ENCODE peak calls at places on chromosomes 11 and 22, in nine cellular contexts. M is Calu3; L is stimulated activated CD8-positive, alpha-beta memory T cell treated with anti-CD3 and anti-CD28 coated beads, Interleukin-2, amount 100 ng/mL, for 1 hour; U is HTR-8/SVneo; Z is ovary; H is WTC11; E is COR-L47; C is heart right ventricle; P is AG04450. W is an unnamed sample.
A peak's percentile ranks its signal among the peaks of the same experiment; 100 is the strongest.

GRCh38 chr11:123851110-123851509 is 34.4 kb downstream of the TMEM225 start:
- DNase-seq in E (no peak), L (no peak), P (no peak), H (no peak), C (no peak), U (no peak), Z (no peak), M (no peak), W (no peak)

GRCh38 chr11:33606762-33607161 is 93.9 kb downstream of the C11orf91 start:
- DNase-seq in C (no peak), L (no peak), M (no peak), P (no peak), Z (no peak), E (no peak), H (no peak), U (no peak), W (no peak)

GRCh38 chr11:47918882-47919495 is 61.4 kb upstream of the PTPRJ start:
- DNase-seq in H (no peak), U (peak; percentile 60), C (no peak), E (no peak), P (no peak), Z (no peak), M (no peak), L (no peak), W (no peak)

GRCh38 chr11:69944146-69944795 is 125.1 kb upstream of the FGF3 start:
- DNase-seq in E (no peak), P (no peak), U (no peak), Z (no peak), L (no peak), M (no peak), H (no peak), C (no peak), W (no peak)

GRCh38 chr11:4580124-4580523 is 1.4 kb upstream of the OR52I2 start:
- DNase-seq in P (no peak), C (no peak), E (no peak), U (no peak), Z (no peak), L (no peak), H (no peak), M (no peak), W (no peak)

GRCh38 chr11:61186504-61186903 is 16.8 kb upstream of the PGA3 start:
- DNase-seq in P (no peak), H (no peak), C (no peak), E (no peak), U (no peak), Z (no peak), M (no peak), L (no peak), W (no peak)

GRCh38 chr22:46049726-46050450 is 72.9 kb upstream of the WNT7B start:
- DNase-seq in U (no peak), M (no peak), Z (peak; percentile 20), E (no peak), L (no peak), C (no peak), P (no peak), H (peak; percentile 4), W (no peak)

GRCh38 chr11:57131080-57131790 is 50.5 kb upstream of the LRRC55 start:
- DNase-seq in L (no peak), M (peak; percentile 59), H (peak; percentile 79), P (no peak), U (no peak), E (no peak), Z (no peak), C (peak; percentile 14), W (no peak)